ENCODE peak calls at places on chromosomes 16 and 17, in ten cellular contexts. One of them, this sample, is unnamed.

GRCh38 chr16:23670137-23670776 is 8.4 kb upstream of the PLK1 start:
- DNase-seq in activated gamma-delta T cell treated with anti-CD3 and anti-CD28 coated beads, Interleukin-2, amount 50 U/mL, for 16 hours: no peak
- DNase-seq in RCC 7860: peak; percentile 86
- DNase-seq in heart left ventricle: no peak
- DNase-seq in SHP77: no peak
- DNase-seq in NB4: peak; percentile 21
- DNase-seq in anterior cingulate cortex: no peak
- DNase-seq in GOT3: no peak
- DNase-seq in NCI-H1436 treated with DMSO at 0.1 percent for 48 hours: no peak
- DNase-seq in pancreas: no peak
- DNase-seq in this sample: no peak

GRCh38 chr16:56614549-56614991 is 6.2 kb downstream of the MT2A start:
- DNase-seq in SHP77: no peak
- DNase-seq in anterior cingulate cortex: no peak
- DNase-seq in activated gamma-delta T cell treated with anti-CD3 and anti-CD28 coated beads, Interleukin-2, amount 50 U/mL, for 16 hours: no peak
- DNase-seq in NCI-H1436 treated with DMSO at 0.1 percent for 48 hours: no peak
- DNase-seq in heart left ventricle: no peak
- DNase-seq in NB4: no peak
- DNase-seq in GOT3: no peak
- DNase-seq in RCC 7860: peak; percentile 98
- DNase-seq in pancreas: no peak
- DNase-seq in this sample: no peak

GRCh38 chr16:55257971-55258613 is 65.9 kb upstream of the IRX6 start:
- DNase-seq in heart left ventricle: peak; percentile 23
- DNase-seq in NB4: peak; percentile 74
- DNase-seq in GOT3: no peak
- DNase-seq in activated gamma-delta T cell treated with anti-CD3 and anti-CD28 coated beads, Interleukin-2, amount 50 U/mL, for 16 hours: no peak
- DNase-seq in pancreas: peak; percentile 80
- DNase-seq in RCC 7860: peak; percentile 4
- DNase-seq in anterior cingulate cortex: no peak
- DNase-seq in SHP77: peak; percentile 11
- DNase-seq in NCI-H1436 treated with DMSO at 0.1 percent for 48 hours: no peak
- DNase-seq in this sample: peak; percentile 89

GRCh38 chr17:61401280-61402072 is 1.8 kb downstream of the TBX2 start:
- DNase-seq in heart left ventricle: no peak
- DNase-seq in activated gamma-delta T cell treated with anti-CD3 and anti-CD28 coated beads, Interleukin-2, amount 50 U/mL, for 16 hours: no peak
- DNase-seq in NCI-H1436 treated with DMSO at 0.1 percent for 48 hours: no peak
- DNase-seq in pancreas: no peak
- DNase-seq in NB4: no peak
- DNase-seq in anterior cingulate cortex: no peak
- DNase-seq in GOT3: no peak
- DNase-seq in RCC 7860: no peak
- DNase-seq in SHP77: no peak
- DNase-seq in this sample: no peak

GRCh38 chr17:48627242-48627597 is 1.1 kb upstream of the HOXB9 start:
- DNase-seq in NCI-H1436 treated with DMSO at 0.1 percent for 48 hours: no peak
- DNase-seq in anterior cingulate cortex: no peak
- DNase-seq in SHP77: no peak
- DNase-seq in activated gamma-delta T cell treated with anti-CD3 and anti-CD28 coated beads, Interleukin-2, amount 50 U/mL, for 16 hours: no peak
- DNase-seq in GOT3: no peak
- DNase-seq in heart left ventricle: no peak
- DNase-seq in NB4: no peak
- DNase-seq in pancreas: no peak
- DNase-seq in RCC 7860: no peak
- DNase-seq in this sample: no peak

GRCh38 chr16:69823831-69824563 is 61.9 kb downstream of the WWP2 start:
- DNase-seq in anterior cingulate cortex: no peak
- DNase-seq in pancreas: peak; percentile 79
- DNase-seq in GOT3: no peak
- DNase-seq in NCI-H1436 treated with DMSO at 0.1 percent for 48 hours: no peak
- DNase-seq in heart left ventricle: peak; percentile 77
- DNase-seq in activated gamma-delta T cell treated with anti-CD3 and anti-CD28 coated beads, Interleukin-2, amount 50 U/mL, for 16 hours: no peak
- DNase-seq in NB4: no peak
- DNase-seq in SHP77: no peak
- DNase-seq in RCC 7860: no peak
- DNase-seq in this sample: peak; percentile 24

GRCh38 chr17:75778861-75779249 is 5.8 kb upstream of the UNK start:
- DNase-seq in RCC 7860: no peak
- DNase-seq in SHP77: no peak
- DNase-seq in heart left ventricle: no peak
- DNase-seq in NCI-H1436 treated with DMSO at 0.1 percent for 48 hours: no peak
- DNase-seq in anterior cingulate cortex: no peak
- DNase-seq in GOT3: no peak
- DNase-seq in NB4: no peak
- DNase-seq in pancreas: peak; percentile 92
- DNase-seq in activated gamma-delta T cell treated with anti-CD3 and anti-CD28 coated beads, Interleukin-2, amount 50 U/mL, for 16 hours: no peak
- DNase-seq in this sample: peak; percentile 57

GRCh38 chr16:10265770-10266615 is 83.8 kb upstream of the GRIN2A start:
- DNase-seq in pancreas: no peak
- DNase-seq in RCC 7860: no peak
- DNase-seq in SHP77: no peak
- DNase-seq in NCI-H1436 treated with DMSO at 0.1 percent for 48 hours: no peak
- DNase-seq in NB4: no peak
- DNase-seq in GOT3: no peak
- DNase-seq in activated gamma-delta T cell treated with anti-CD3 and anti-CD28 coated beads, Interleukin-2, amount 50 U/mL, for 16 hours: no peak
- DNase-seq in anterior cingulate cortex: no peak
- DNase-seq in heart left ventricle: no peak
- DNase-seq in this sample: no peak

GRCh38 chr17:55845385-55845784 is 94.5 kb downstream of the PCTP start:
- DNase-seq in NB4: no peak
- DNase-seq in activated gamma-delta T cell treated with anti-CD3 and anti-CD28 coated beads, Interleukin-2, amount 50 U/mL, for 16 hours: no peak
- DNase-seq in anterior cingulate cortex: peak; percentile 11
- DNase-seq in RCC 7860: no peak
- DNase-seq in NCI-H1436 treated with DMSO at 0.1 percent for 48 hours: no peak
- DNase-seq in GOT3: no peak
- DNase-seq in pancreas: peak; percentile 58
- DNase-seq in heart left ventricle: peak; percentile 27
- DNase-seq in SHP77: no peak
- DNase-seq in this sample: peak; percentile 88

GRCh38 chr16:12100124-12100647 is 123.7 kb downstream of the SNX29 start:
- DNase-seq in RCC 7860: no peak
- DNase-seq in SHP77: no peak
- DNase-seq in GOT3: no peak
- DNase-seq in NCI-H1436 treated with DMSO at 0.1 percent for 48 hours: no peak
- DNase-seq in heart left ventricle: no peak
- DNase-seq in activated gamma-delta T cell treated with anti-CD3 and anti-CD28 coated beads, Interleukin-2, amount 50 U/mL, for 16 hours: no peak
- DNase-seq in NB4: no peak
- DNase-seq in pancreas: no peak
- DNase-seq in anterior cingulate cortex: no peak
- DNase-seq in this sample: no peak

GRCh38 chr16:58584831-58585505 is 44.7 kb downstream of the CNOT1 start:
- DNase-seq in pancreas: no peak
- DNase-seq in anterior cingulate cortex: no peak
- DNase-seq in heart left ventricle: no peak
- DNase-seq in activated gamma-delta T cell treated with anti-CD3 and anti-CD28 coated beads, Interleukin-2, amount 50 U/mL, for 16 hours: no peak
- DNase-seq in NCI-H1436 treated with DMSO at 0.1 percent for 48 hours: no peak
- DNase-seq in GOT3: no peak
- DNase-seq in RCC 7860: no peak
- DNase-seq in SHP77: no peak
- DNase-seq in NB4: no peak
- DNase-seq in this sample: no peak

GRCh38 chr16:51148674-51149228 is 2.3 kb downstream of the SALL1 start:
- DNase-seq in SHP77: no peak
- DNase-seq in GOT3: no peak
- DNase-seq in NB4: peak; percentile 23
- DNase-seq in RCC 7860: no peak
- DNase-seq in pancreas: no peak
- DNase-seq in NCI-H1436 treated with DMSO at 0.1 percent for 48 hours: no peak
- DNase-seq in activated gamma-delta T cell treated with anti-CD3 and anti-CD28 coated beads, Interleukin-2, amount 50 U/mL, for 16 hours: no peak
- DNase-seq in heart left ventricle: no peak
- DNase-seq in anterior cingulate cortex: no peak
- DNase-seq in this sample: no peak

This sample was measured in upper lobe of left lung.